ENCODE peak calls at places on chromosome 17, in six cellular contexts. A is K562, P is transverse colon, F is GM12878, L is HCT116, S is breast epithelium. V is an unnamed sample.

GRCh38 chr17:50565559-50566350 is 5.2 kb downstream of the CACNA1G start:
- DNase-seq in A (no peak), P (no peak), F (no peak), L (no peak), S (no peak), V (no peak)

GRCh38 chr17:49842846-49843245 is 5.0 kb downstream of the TAC4 start:
- DNase-seq in A (no peak), P (no peak), F (no peak), L (no peak), S (no peak), V (no peak)

GRCh38 chr17:6666557-6666956 is 15.0 kb downstream of the C17orf100 start:
- DNase-seq in A (no peak), P (no peak), F (no peak), L (no peak), S (no peak), V (no peak)

GRCh38 chr17:50584749-50585148 is 24.2 kb downstream of the CACNA1G start:
- DNase-seq in A (no peak), P (no peak), F (no peak), L (no peak), S (no peak), V (no peak)

GRCh38 chr17:49843774-49844350 is 4.0 kb downstream of the TAC4 start:
- DNase-seq in A (peak), P (no peak), F (no peak), L (no peak), S (no peak), V (peak)

GRCh38 chr17:43832976-43833829 is at the start of gene MPP3:
- DNase-seq in A (peak), P (peak), F (no peak), L (no peak), S (peak), V (peak)

GRCh38 chr17:42304187-42305030 is 16.1 kb downstream of the STAT5A start:
- DNase-seq in A (no peak), P (no peak), F (no peak), L (no peak), S (no peak), V (no peak)

GRCh38 chr17:32520737-32521399 is 34.1 kb downstream of the CDK5R1 start:
- DNase-seq in A (no peak), P (no peak), F (no peak), L (no peak), S (no peak), V (peak)

GRCh38 chr17:13281626-13282025 is 263.8 kb upstream of the ELAC2 start:
- DNase-seq in A (no peak), P (no peak), F (no peak), L (no peak), S (no peak), V (no peak)

GRCh38 chr17:49471089-49471683 is 23.9 kb upstream of the NGFR start:
- DNase-seq in A (no peak), P (no peak), F (no peak), L (no peak), S (no peak), V (no peak)

GRCh38 chr17:62970617-62971016 is 4.6 kb downstream of the TANC2 start:
- DNase-seq in A (no peak), P (no peak), F (no peak), L (no peak), S (no peak), V (no peak)

GRCh38 chr17:79673517-79673916 is 57.2 kb upstream of the ENPP7 start:
- DNase-seq in A (no peak), P (no peak), F (no peak), L (no peak), S (no peak), V (no peak)

GRCh38 chr17:69819316-69820087 is 255.5 kb upstream of the KCNJ16 start:
- DNase-seq in A (no peak), P (no peak), F (no peak), L (no peak), S (no peak), V (no peak)

GRCh38 chr17:8940866-8941471 is 24.5 kb downstream of the PIK3R5 start:
- DNase-seq in A (no peak), P (no peak), F (no peak), L (no peak), S (no peak), V (no peak)

GRCh38 chr17:78976907-78977680 is 2.6 kb downstream of the LGALS3BP start:
- DNase-seq in A (no peak), P (no peak), F (no peak), L (no peak), S (no peak), V (no peak)

GRCh38 chr17:67412057-67412456 is 35.0 kb downstream of the PITPNC1 start:
- DNase-seq in A (no peak), P (no peak), F (no peak), L (no peak), S (no peak), V (no peak)

GRCh38 chr17:46764709-46765401 is 53.6 kb downstream of the WNT3 start:
- DNase-seq in A (peak), P (no peak), F (no peak), L (no peak), S (no peak), V (no peak)

GRCh38 chr17:75639327-75639726 is 6.1 kb downstream of the SMIM5 start:
- DNase-seq in A (no peak), P (no peak), F (no peak), L (no peak), S (no peak), V (no peak)

GRCh38 chr17:53655591-53655990 is 167.1 kb upstream of the KIF2B start:
- DNase-seq in A (no peak), P (no peak), F (no peak), L (no peak), S (no peak), V (no peak)

GRCh38 chr17:71530227-71530626 is 590.6 kb upstream of the SOX9 start:
- DNase-seq in A (no peak), P (no peak), F (no peak), L (no peak), S (no peak), V (no peak)

GRCh38 chr17:57724729-57725125 is 20.4 kb downstream of the CCDC182 start:
- DNase-seq in A (no peak), P (no peak), F (no peak), L (no peak), S (no peak), V (no peak)

GRCh38 chr17:50647187-50647586 is 12.5 kb downstream of the ABCC3 start:
- DNase-seq in A (no peak), P (no peak), F (no peak), L (no peak), S (no peak), V (no peak)

GRCh38 chr17:61967729-61968128 is 39.9 kb upstream of the INTS2 start:
- DNase-seq in A (no peak), P (no peak), F (no peak), L (no peak), S (no peak), V (no peak)

GRCh38 chr17:79136596-79136995 is 62.0 kb downstream of the ENGASE start:
- DNase-seq in A (no peak), P (no peak), F (no peak), L (no peak), S (no peak), V (no peak)

GRCh38 chr17:62206550-62206949 is 141.5 kb upstream of the MED13 start:
- DNase-seq in A (no peak), P (no peak), F (no peak), L (no peak), S (no peak), V (no peak)

GRCh38 chr17:82246040-82246364 is 17.2 kb downstream of the SLC16A3 start:
- DNase-seq in A (no peak), P (no peak), F (no peak), L (no peak), S (no peak), V (peak)

GRCh38 chr17:82245144-82246039 is 16.6 kb downstream of the SLC16A3 start:
- DNase-seq in A (no peak), P (no peak), F (no peak), L (no peak), S (no peak), V (peak)

GRCh38 chr17:82243648-82244412 is 15.0 kb downstream of the SLC16A3 start:
- DNase-seq in A (no peak), P (no peak), F (no peak), L (no peak), S (no peak), V (peak)

GRCh38 chr17:82242977-82243647 is 14.3 kb downstream of the SLC16A3 start:
- DNase-seq in A (no peak), P (peak), F (no peak), L (no peak), S (peak), V (peak)

DNA sequence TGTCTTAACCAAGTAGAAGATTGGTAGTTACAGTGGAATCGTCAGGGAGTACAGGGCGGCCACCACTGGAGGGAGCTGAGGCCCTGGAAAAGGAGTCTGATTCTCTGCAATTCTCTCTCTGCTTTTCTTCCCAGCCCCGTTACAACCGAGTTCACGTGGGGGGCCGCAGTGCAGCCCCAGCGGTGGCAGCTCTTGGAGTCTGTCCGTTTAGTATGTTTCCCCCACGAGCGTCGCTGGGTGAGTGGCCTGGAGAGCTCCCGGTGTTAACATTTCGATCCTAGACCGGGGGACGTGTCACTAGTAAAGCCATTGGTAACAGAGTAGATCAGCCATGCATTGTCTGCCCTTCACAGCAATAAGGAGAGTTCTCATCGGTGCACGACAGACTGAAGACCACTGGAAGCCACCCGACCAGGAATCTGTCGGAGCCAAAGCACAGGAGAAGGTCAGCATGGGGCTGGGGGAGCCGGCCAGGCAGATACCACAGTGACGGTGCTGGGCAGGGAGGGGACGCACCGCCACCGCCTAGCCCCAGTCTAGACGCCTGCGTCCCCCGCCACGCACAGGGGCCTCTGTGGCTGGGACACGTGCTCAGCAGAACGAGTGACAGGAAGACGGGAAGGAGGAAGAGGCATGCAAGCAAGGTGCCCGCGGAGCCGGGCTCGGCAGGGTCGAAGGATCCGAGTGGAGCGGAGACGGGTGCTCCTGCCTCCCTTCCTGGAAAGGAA is 15.7 kb downstream of the SLC16A3 start:
- DNase-seq in A (peak), P (peak), F (no peak), L (no peak), S (no peak), V (peak)
- TF ChIP-seq POLR2AphosphoS5 in A (no peak), P (no peak), F (peak), L (peak), S (no peak), V (no peak)

GRCh38 chr17:41178843-41179616 is 1.0 kb upstream of the KRTAP4-2 start:
- DNase-seq in A (no peak), P (no peak), F (no peak), L (no peak), S (no peak), V (no peak)
- H3K27ac ChIP-seq in A (no peak), P (no peak), F (no peak), L (no peak), S (no peak), V (no peak)

GRCh38 chr17:77736207-77736600 is 222.3 kb upstream of the TNRC6C start:
- DNase-seq in A (no peak), P (no peak), F (no peak), L (no peak), S (no peak), V (no peak)
- TF ChIP-seq POLR2AphosphoS5 in A (no peak), P (no peak), F (no peak), L (no peak), S (no peak), V (no peak)

DNA sequence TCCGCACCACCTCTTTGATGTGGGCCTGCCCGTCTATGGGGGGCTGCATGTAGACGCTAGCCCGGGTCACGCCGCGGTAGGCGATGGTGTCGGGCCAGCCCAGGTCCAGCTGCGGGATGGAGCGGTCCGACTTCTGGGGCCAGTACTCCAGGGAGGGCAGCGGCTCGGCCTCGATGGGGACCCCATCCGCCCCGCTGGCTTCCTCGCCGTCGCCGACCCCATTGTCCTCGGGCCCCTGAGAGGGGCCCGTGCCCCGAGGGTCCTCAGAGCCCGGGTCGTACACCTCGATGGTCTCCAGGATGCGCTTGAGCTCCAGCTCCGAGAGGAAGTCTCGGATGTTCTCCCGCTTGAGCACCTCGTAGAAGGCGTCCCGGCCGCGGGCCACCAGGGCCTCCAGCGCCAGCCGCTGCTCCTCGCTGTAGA is 1.0 kb downstream of the FAM83G start:
- DNase-seq in A (no peak), P (no peak), F (no peak), L (no peak), S (no peak), V (no peak)
- H3K27ac ChIP-seq in A (no peak), P (peak), F (no peak), L (peak), S (peak), V (peak)

GRCh38 chr17:81844887-81845286 is 10.0 kb upstream of the PPP1R27 start:
- DNase-seq in A (no peak), P (no peak), F (no peak), L (no peak), S (no peak), V (no peak)
- TF ChIP-seq POLR2AphosphoS5 in A (no peak), P (no peak), F (no peak), L (no peak), S (no peak), V (no peak)

GRCh38 chr17:2264023-2264860 is 39.3 kb downstream of the SMG6 start:
- DNase-seq in A (no peak), P (no peak), F (no peak), L (no peak), S (no peak), V (no peak)
- H3K27ac ChIP-seq in A (no peak), P (peak), F (peak), L (no peak), S (peak), V (peak)

GRCh38 chr17:29012535-29012934 is 6.7 kb upstream of the SEZ6 start:
- DNase-seq in A (no peak), P (no peak), F (no peak), L (no peak), S (no peak), V (no peak)

GRCh38 chr17:29018788-29019474 is 13.1 kb upstream of the SEZ6 start:
- DNase-seq in A (no peak), P (no peak), F (no peak), L (no peak), S (no peak), V (no peak)

GRCh38 chr17:29014716-29015115 is 8.9 kb upstream of the SEZ6 start:
- DNase-seq in A (no peak), P (no peak), F (no peak), L (no peak), S (no peak), V (no peak)

GRCh38 chr17:29019475-29020181 is 13.8 kb upstream of the SEZ6 start:
- DNase-seq in A (peak), P (peak), F (no peak), L (no peak), S (no peak), V (no peak)

GRCh38 chr17:29016635-29017034 is 10.8 kb upstream of the SEZ6 start:
- DNase-seq in A (no peak), P (no peak), F (no peak), L (no peak), S (no peak), V (no peak)
- TF ChIP-seq POLR2AphosphoS5 in A (no peak), P (no peak), F (no peak), L (no peak), S (no peak), V (no peak)

GRCh38 chr17:59846391-59847165 is 46.2 kb downstream of the TUBD1 start:
- DNase-seq in A (no peak), P (peak), F (peak), L (peak), S (no peak), V (peak)
- H3K27ac ChIP-seq in A (peak), P (peak), F (peak), L (peak), S (peak), V (peak)

V was measured in sigmoid colon.